ENCODE peak calls at places on chromosomes 3 and 15, in six cellular contexts. T, M, I, H, Q and K are unnamed samples.

GRCh38 chr3:119304201-119304713 is 10.1 kb downstream of the ARHGAP31 start:
- DNase-seq in H (no peak), T (no peak), I (peak; percentile 76), Q (no peak), M (no peak), K (no peak)

GRCh38 chr15:72195101-72195511 is 2.5 kb downstream of the GRAMD2A start:
- DNase-seq in M (no peak), T (no peak), H (no peak), I (peak; percentile 59), Q (no peak), K (no peak)

GRCh38 chr3:193556841-193557240 is 2.1 kb upstream of the ATP13A4 start:
- DNase-seq in M (no peak), Q (no peak), H (no peak), T (no peak), I (no peak), K (no peak)

GRCh38 chr3:72004749-72005292 is 219.9 kb upstream of the PROK2 start:
- DNase-seq in H (no peak), Q (no peak), T (no peak), I (no peak), M (no peak), K (no peak)

GRCh38 chr15:70793694-70794093 is 30.3 kb upstream of the UACA start:
- DNase-seq in T (no peak), Q (no peak), H (no peak), M (no peak), I (no peak), K (no peak)

GRCh38 chr3:36212291-36212690 is 168.0 kb upstream of the STAC start:
- DNase-seq in T (no peak), I (no peak), Q (no peak), M (no peak), H (no peak), K (no peak)

GRCh38 chr15:68583936-68584703 is 5.3 kb downstream of the CORO2B start:
- DNase-seq in M (no peak), Q (no peak), H (no peak), T (no peak), I (no peak), K (no peak)

GRCh38 chr15:95994418-95994817 is 336.1 kb upstream of the NR2F2 start:
- DNase-seq in T (no peak), M (no peak), Q (no peak), H (no peak), I (peak; percentile 66), K (no peak)

GRCh38 chr15:71106802-71107500 is 8.3 kb upstream of the THSD4 start:
- DNase-seq in H (no peak), M (no peak), Q (no peak), I (no peak), T (no peak), K (no peak)

GRCh38 chr15:81268881-81269601 is 54.9 kb downstream of the STARD5 start:
- DNase-seq in I (no peak), T (no peak), Q (no peak), H (no peak), M (no peak), K (no peak)

GRCh38 chr15:35458176-35458856 is 87.6 kb downstream of the DPH6 start:
- DNase-seq in Q (no peak), M (no peak), I (no peak), T (no peak), H (no peak), K (no peak)

GRCh38 chr15:76467136-76467535 is 130.6 kb downstream of the ISL2 start:
- DNase-seq in H (no peak), T (no peak), M (no peak), I (no peak), Q (no peak), K (no peak)

GRCh38 chr3:186099178-186099577 is 9.7 kb downstream of the ETV5 start:
- DNase-seq in I (no peak), Q (peak; percentile 42), M (peak; percentile 63), T (peak; percentile 49), H (no peak), K (no peak)

GRCh38 chr3:102530443-102531195 is 95.8 kb downstream of the ZPLD1 start:
- DNase-seq in Q (no peak), I (no peak), T (no peak), M (no peak), H (no peak), K (no peak)

GRCh38 chr3:71879089-71879488 is 94.1 kb upstream of the PROK2 start:
- DNase-seq in Q (no peak), T (no peak), I (peak; percentile 65), H (no peak), M (no peak), K (no peak)

GRCh38 chr3:57019057-57019456 is 41.4 kb upstream of the SPATA12 start:
- DNase-seq in T (no peak), Q (no peak), I (no peak), H (no peak), M (no peak), K (no peak)

GRCh38 chr15:89912145-89912673 is 543 bp downstream of the ARPIN start:
- DNase-seq in T (no peak), M (peak; percentile 46), Q (peak; percentile 44), H (peak; percentile 23), I (peak; percentile 35), K (no peak)

GRCh38 chr3:188394588-188394987 is 240.6 kb downstream of the LPP start:
- DNase-seq in Q (no peak), H (no peak), T (no peak), M (no peak), I (no peak), K (no peak)
- H3K36me3 ChIP-seq in Q (no peaks in the 10 kb centered on the region), H (no peaks in the 10 kb centered on the region), T (no peaks in the 10 kb centered on the region), M (no peaks in the 10 kb centered on the region), I (no peaks in the 10 kb centered on the region), K (no peaks in the 10 kb centered on the region)

GRCh38 chr15:48451736-48452135 is 120.5 kb downstream of the DUT start:
- DNase-seq in H (no peak), I (no peak), T (no peak), M (no peak), Q (no peak), K (no peak)
- H3K36me3 ChIP-seq in H (peaks cover 4% of the 10 kb centered on the region), I (no peaks in the 10 kb centered on the region), T (no peaks in the 10 kb centered on the region), M (no peaks in the 10 kb centered on the region), Q (no peaks in the 10 kb centered on the region), K (no peaks in the 10 kb centered on the region)

GRCh38 chr3:148318240-148318639 is 379.5 kb upstream of the AGTR1 start:
- DNase-seq in T (no peak), H (no peak), M (no peak), Q (no peak), I (no peak), K (no peak)
- H3K36me3 ChIP-seq in T (no peaks in the 10 kb centered on the region), H (no peaks in the 10 kb centered on the region), M (no peaks in the 10 kb centered on the region), Q (no peaks in the 10 kb centered on the region), I (no peaks in the 10 kb centered on the region), K (no peaks in the 10 kb centered on the region)

GRCh38 chr3:155880286-155880685 is 9.8 kb downstream of the GMPS start:
- DNase-seq in H (no peak), I (no peak), T (no peak), M (no peak), Q (no peak), K (no peak)
- H3K36me3 ChIP-seq in H (no peaks in the 10 kb centered on the region), I (no peaks in the 10 kb centered on the region), T (no peaks in the 10 kb centered on the region), M (no peaks in the 10 kb centered on the region), Q (no peaks in the 10 kb centered on the region), K (no peaks in the 10 kb centered on the region)

GRCh38 chr15:65893060-65893459 is 23.8 kb downstream of the RAB11A start:
- DNase-seq in H (no peak), Q (no peak), T (no peak), M (no peak), I (no peak), K (no peak)
- H3K36me3 ChIP-seq in H (peaks cover 18% of the 10 kb centered on the region), Q (no peaks in the 10 kb centered on the region), T (peaks cover 2% of the 10 kb centered on the region), M (peaks cover 4% of the 10 kb centered on the region), I (peaks cover 2% of the 10 kb centered on the region), K (peaks cover 6% of the 10 kb centered on the region)

GRCh38 chr3:14159426-14159825 is 19.0 kb downstream of the XPC start:
- DNase-seq in I (no peak), M (no peak), Q (no peak), T (no peak), H (no peak), K (no peak)

GRCh38 chr3:14157951-14158350 is 20.4 kb downstream of the XPC start:
- DNase-seq in I (no peak), Q (no peak), M (no peak), T (no peak), H (no peak), K (no peak)

GRCh38 chr3:14161282-14161681 is 17.1 kb downstream of the XPC start:
- DNase-seq in T (no peak), Q (no peak), I (no peak), H (no peak), M (no peak), K (no peak)

GRCh38 chr3:14158370-14158769 is 20.0 kb downstream of the XPC start:
- DNase-seq in M (no peak), T (no peak), Q (no peak), H (no peak), I (no peak), K (no peak)

GRCh38 chr3:14162178-14162577 is 16.2 kb downstream of the XPC start:
- DNase-seq in Q (no peak), T (no peak), M (no peak), I (no peak), H (no peak), K (no peak)
- H3K36me3 ChIP-seq in Q (peaks cover 13% of the 10 kb centered on the region), T (peaks cover 64% of the 10 kb centered on the region), M (peaks cover 17% of the 10 kb centered on the region), I (peaks cover 16% of the 10 kb centered on the region), H (peaks cover 94% of the 10 kb centered on the region), K (peaks cover 96% of the 10 kb centered on the region)

GRCh38 chr3:197249542-197249941 is 48.9 kb downstream of the DLG1 start:
- DNase-seq in M (no peak), Q (no peak), H (no peak), I (no peak), T (no peak), K (no peak)
- H3K36me3 ChIP-seq in M (no peaks in the 10 kb centered on the region), Q (no peaks in the 10 kb centered on the region), H (no peaks in the 10 kb centered on the region), I (no peaks in the 10 kb centered on the region), T (no peaks in the 10 kb centered on the region), K (no peaks in the 10 kb centered on the region)